ENCODE peak calls at places on chromosomes 2 and 18, in four cellular contexts. O is fibroblast of mammary gland, T is right atrium auricular region, Y is suprapubic skin. P is an unnamed sample.

GRCh38 chr2:89850881-89851582 is 1159.6 kb downstream of the RPIA start:
- DNase-seq in Y (no peak), O (no peak), T (no peak), P (no peak)

GRCh38 chr2:127081826-127082633 is 24.9 kb downstream of the BIN1 start:
- DNase-seq in Y (no peak), O (peak), T (no peak), P (no peak)

GRCh38 chr18:78875268-78875997 is 104.2 kb upstream of the SALL3 start:
- DNase-seq in T (peak), O (peak), Y (peak), P (peak)

GRCh38 chr2:150589760-150590159 is 102.3 kb upstream of the RND3 start:
- DNase-seq in Y (no peak), T (no peak), O (no peak), P (no peak)

GRCh38 chr2:182521453-182522427 is 94.9 kb upstream of the PDE1A start:
- DNase-seq in Y (no peak), T (no peak), O (no peak), P (no peak)

GRCh38 chr18:79483971-79484491 is 88.3 kb downstream of the NFATC1 start:
- DNase-seq in T (no peak), O (no peak), Y (peak), P (no peak)

GRCh38 chr2:205681836-205682238 is 464 bp upstream of the NRP2 start:
- DNase-seq in O (no peak), T (no peak), Y (no peak), P (no peak)

GRCh38 chr2:186460465-186460864 is 25.6 kb upstream of the ZC3H15 start:
- DNase-seq in Y (no peak), O (peak), T (no peak), P (peak)

GRCh38 chr2:110794951-110795350 is 62.6 kb downstream of the ACOXL start:
- DNase-seq in T (no peak), Y (no peak), O (no peak), P (no peak)

GRCh38 chr2:26848336-26849055 is 564 bp downstream of the DPYSL5 start:
- DNase-seq in O (no peak), T (no peak), Y (no peak), P (no peak)

GRCh38 chr18:13374468-13375301 is 156.1 kb downstream of the LDLRAD4 start:
- DNase-seq in Y (peak), O (no peak), T (peak), P (no peak)

GRCh38 chr18:11279461-11279860 is 130.1 kb upstream of the PIEZO2 start:
- DNase-seq in Y (no peak), O (no peak), T (no peak), P (no peak)

GRCh38 chr2:62196278-62196901 is 475 bp downstream of the B3GNT2 start:
- DNase-seq in O (no peak), Y (peak), T (no peak), P (peak)

GRCh38 chr2:198471291-198471690 is 666.9 kb downstream of the PLCL1 start:
- DNase-seq in Y (no peak), T (no peak), O (no peak), P (peak)

GRCh38 chr2:74515271-74516069 is 1.2 kb downstream of the TLX2 start:
- DNase-seq in O (no peak), T (no peak), Y (no peak), P (no peak)

GRCh38 chr2:70607121-70607551 is 53.5 kb upstream of the TGFA start:
- DNase-seq in Y (no peak), O (peak), T (no peak), P (peak)

GRCh38 chr2:101252408-101253012 is at the start of gene CNOT11:
- DNase-seq in T (peak), O (peak), Y (peak), P (peak)

GRCh38 chr2:64485961-64486360 is 32.0 kb downstream of the LGALSL start:
- DNase-seq in T (no peak), Y (no peak), O (peak), P (peak)

GRCh38 chr2:207226671-207227061 is 60.9 kb upstream of the KLF7 start:
- DNase-seq in Y (no peak), O (no peak), T (no peak), P (no peak)

GRCh38 chr2:132038179-132038882 is 123.4 kb downstream of the ANKRD30BL start:
- DNase-seq in T (no peak), Y (no peak), O (peak), P (no peak)

GRCh38 chr2:62201307-62201706 is 5.4 kb downstream of the B3GNT2 start:
- DNase-seq in O (peak), Y (no peak), T (no peak), P (no peak)

GRCh38 chr18:29644276-29644675 is 1398.3 kb downstream of the DSC3 start:
- DNase-seq in O (peak), Y (no peak), T (no peak), P (peak)

GRCh38 chr2:27920148-27920885 is 29.8 kb downstream of the BABAM2 start:
- DNase-seq in T (no peak), Y (no peak), O (peak), P (peak)

GRCh38 chr18:22839488-22839930 is 93.6 kb upstream of the RBBP8 start:
- DNase-seq in O (no peak), T (no peak), Y (no peak), P (no peak)

GRCh38 chr18:50190236-50190635 is 4.7 kb downstream of the MYO5B start:
- DNase-seq in O (peak), Y (no peak), T (no peak), P (peak)

GRCh38 chr2:47271054-47272000 is 116.2 kb upstream of the STPG4 start:
- DNase-seq in T (no peak), Y (no peak), O (no peak), P (no peak)

GRCh38 chr2:27298391-27299080 is 9.7 kb downstream of the UCN start:
- DNase-seq in Y (no peak), O (peak), T (no peak), P (peak)

GRCh38 chr2:54115284-54116137 is at the start of gene ACYP2:
- DNase-seq in Y (peak), O (peak), T (peak), P (peak)
- TF ChIP-seq CTCF in Y (peak), O (peak), T (peak), P (no peak)

DNA sequence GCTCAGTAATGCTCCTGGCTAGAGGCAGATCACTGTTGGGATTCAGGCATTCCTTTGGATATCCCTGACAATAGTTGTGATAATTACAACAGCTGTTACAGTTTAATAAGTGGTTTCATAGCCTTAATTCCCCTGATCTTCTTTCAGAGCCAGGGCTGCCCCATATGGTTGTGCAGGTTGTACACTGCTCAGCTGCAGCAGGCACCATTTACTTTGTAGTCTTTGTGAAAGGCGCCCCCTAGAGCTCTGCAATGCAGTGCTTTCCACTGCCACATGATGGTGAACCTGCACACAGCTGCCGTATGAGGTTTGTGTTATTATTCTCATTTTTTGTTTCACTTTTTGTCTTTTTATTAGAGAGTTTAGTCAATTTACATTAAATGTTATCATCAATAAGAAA is 239.1 kb downstream of the KCNS3 start:
- DNase-seq in Y (no peak), O (peak), T (no peak), P (peak)
- TF ChIP-seq CTCF in Y (no peak), O (peak), T (peak), P (peak)

GRCh38 chr2:143878131-143878530 is 641.8 kb downstream of the ZEB2 start:
- DNase-seq in T (no peak), O (no peak), Y (no peak), P (no peak)
- TF ChIP-seq CTCF in T (no peak), O (no peak), Y (no peak), P (no peak)

DNA sequence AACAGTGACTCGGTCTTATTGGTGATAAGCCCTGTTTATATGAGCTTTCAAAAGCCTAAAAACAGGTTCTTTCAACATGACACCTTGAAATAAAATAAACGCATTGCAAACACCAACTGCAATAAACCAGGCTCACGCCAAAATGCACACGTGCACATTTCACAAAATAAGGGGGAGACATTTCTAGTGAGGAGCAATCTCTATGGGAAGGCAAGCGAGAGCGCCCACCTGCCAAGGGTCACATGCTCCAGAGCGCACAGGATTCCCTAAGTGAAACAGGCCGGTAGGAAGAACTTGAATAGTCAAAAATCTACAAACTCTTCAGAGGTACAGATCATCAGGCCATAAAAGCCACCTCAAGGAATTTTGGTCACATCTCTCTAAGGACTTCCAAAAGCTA is 1.9 kb downstream of the PID1 start:
- DNase-seq in O (no peak), T (no peak), Y (no peak), P (no peak)
- TF ChIP-seq CTCF in O (peak), T (no peak), Y (no peak), P (no peak)

DNA sequence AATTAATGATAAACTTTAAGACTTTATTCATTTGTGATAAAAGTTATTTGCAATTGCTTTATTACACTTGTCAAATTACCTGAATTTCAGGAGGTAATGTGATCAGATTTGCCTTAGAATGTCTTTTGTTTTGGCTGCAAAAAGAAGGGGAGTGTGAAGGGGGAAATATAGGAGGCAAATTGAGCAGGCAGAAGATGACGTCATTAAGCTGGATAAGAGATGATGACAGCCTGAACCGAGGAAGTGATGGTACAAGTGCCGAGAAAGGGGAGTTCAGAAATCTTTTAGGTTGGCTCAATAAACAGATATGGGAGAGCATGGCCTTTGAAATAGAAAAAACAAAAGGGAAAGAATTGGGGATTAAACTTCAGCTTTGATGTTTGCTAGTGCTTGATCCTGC is 73.0 kb upstream of the TTN start:
- DNase-seq in O (no peak), Y (no peak), T (no peak), P (no peak)
- TF ChIP-seq CTCF in O (no peak), Y (no peak), T (no peak), P (no peak)

GRCh38 chr2:42132966-42133641 is 36.0 kb upstream of the EML4 start:
- DNase-seq in T (peak), Y (peak), O (peak), P (peak)

GRCh38 chr2:42136832-42137821 is 32.0 kb upstream of the EML4 start:
- DNase-seq in Y (no peak), O (peak), T (no peak), P (no peak)

GRCh38 chr2:42138163-42139016 is 30.8 kb upstream of the EML4 start:
- DNase-seq in T (no peak), O (peak), Y (no peak), P (peak)

GRCh38 chr2:42133771-42134195 is 35.4 kb upstream of the EML4 start:
- DNase-seq in Y (no peak), O (no peak), T (no peak), P (no peak)

GRCh38 chr2:42135381-42136312 is 33.5 kb upstream of the EML4 start:
- DNase-seq in O (no peak), Y (no peak), T (no peak), P (no peak)
- TF ChIP-seq CTCF in O (no peak), Y (no peak), T (no peak), P (no peak)

GRCh38 chr2:98488252-98488651 is 43.6 kb downstream of the INPP4A start:
- DNase-seq in O (no peak), T (no peak), Y (no peak), P (no peak)

GRCh38 chr2:98487101-98487805 is 42.6 kb downstream of the INPP4A start:
- DNase-seq in O (peak), Y (no peak), T (no peak), P (no peak)

GRCh38 chr2:98485453-98485755 is 40.7 kb downstream of the INPP4A start:
- DNase-seq in T (no peak), Y (no peak), O (no peak), P (no peak)

GRCh38 chr2:98486374-98486981 is 41.8 kb downstream of the INPP4A start:
- DNase-seq in Y (no peak), T (no peak), O (no peak), P (no peak)

DNA sequence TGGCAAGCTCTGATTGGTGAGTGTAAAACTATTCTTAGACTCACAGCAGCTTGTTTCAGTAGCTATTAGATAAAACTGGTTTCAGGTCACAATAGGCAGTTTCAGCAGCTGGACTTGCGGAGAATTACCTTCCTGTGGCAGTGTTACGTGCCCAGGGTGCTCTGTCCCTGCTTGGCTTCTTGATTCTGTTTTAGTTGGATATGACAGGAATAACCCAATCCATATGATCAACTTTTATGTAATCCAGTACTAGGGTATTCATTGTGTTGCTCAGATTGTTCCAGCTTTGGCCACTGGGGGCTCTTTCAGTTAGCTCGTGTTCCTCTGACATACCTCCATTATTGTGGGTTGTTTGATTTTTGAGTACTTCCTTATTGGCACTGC is 43.1 kb downstream of the INPP4A start:
- DNase-seq in T (no peak), Y (no peak), O (peak), P (peak)
- TF ChIP-seq CTCF in T (peak), Y (no peak), O (peak), P (peak)

DNA sequence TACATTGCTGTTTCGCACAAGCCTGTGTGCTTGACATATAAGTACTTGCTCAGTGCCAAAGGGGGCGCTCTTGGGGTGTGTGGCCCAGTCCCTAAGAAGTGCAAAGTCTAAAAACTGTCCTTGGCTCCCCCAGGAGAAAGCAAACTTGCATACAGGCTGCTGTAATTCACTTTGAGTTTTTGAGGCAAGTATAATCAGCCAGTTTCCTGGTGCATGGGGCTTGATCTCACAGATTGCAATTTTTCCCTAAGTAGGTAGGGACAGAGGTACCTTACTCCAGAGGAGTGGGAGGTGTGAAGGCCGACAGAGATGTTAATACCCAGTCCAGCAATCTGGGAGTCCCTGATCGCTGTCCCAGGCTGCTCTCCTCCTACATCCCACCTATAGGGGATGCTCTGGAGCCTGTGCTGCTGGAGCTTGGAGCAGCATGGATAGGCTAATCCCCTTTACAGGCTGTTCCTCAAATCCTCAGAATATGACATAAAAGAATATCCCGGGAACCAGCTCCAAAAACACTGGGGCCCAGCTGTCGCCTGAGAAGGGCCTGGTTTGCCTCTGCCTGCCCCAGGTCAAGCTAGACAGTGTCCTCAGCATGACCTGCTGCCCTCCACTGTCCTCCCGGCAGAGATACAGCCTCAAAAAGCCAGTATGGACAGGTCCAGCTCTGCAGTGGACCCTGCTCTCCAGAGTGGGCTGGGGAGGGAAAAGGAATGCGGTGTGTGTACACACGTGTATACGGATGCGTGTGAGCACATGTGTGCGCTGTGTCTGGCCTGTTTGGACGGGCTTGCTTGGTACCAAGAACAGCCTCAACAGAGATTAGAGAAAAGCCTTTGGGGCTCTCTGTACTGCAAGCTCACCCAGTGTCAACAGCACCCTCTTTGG is 136.6 kb upstream of the HAAO start:
- DNase-seq in Y (no peak), O (peak), T (no peak), P (no peak)
- TF ChIP-seq CTCF in Y (peak), O (peak), T (peak), P (peak)

P was measured in MCF 10A.